ENCODE peak calls at places on chromosome 11, in seven cellular contexts. One of them, this sample, is unnamed.

GRCh38 chr11:74307409-74307808 is 4.0 kb downstream of the P4HA3 start:
- DNase-seq in nephron progenitor cell: no peak
- DNase-seq in stimulated activated CD8-positive, alpha-beta memory T cell treated with anti-CD3 and anti-CD28 coated beads, Interleukin-7, amount 100 ng/mL, for 24 hours: no peak
- DNase-seq in NCI-H345: peak; percentile 29
- DNase-seq in EH: peak; percentile 61
- DNase-seq in amniotic stem cell: no peak
- DNase-seq in neuronal stem cell: no peak
- DNase-seq in this sample: no peak

GRCh38 chr11:122837528-122838346 is 563 bp upstream of the CRTAM start:
- DNase-seq in EH: no peak
- DNase-seq in stimulated activated CD8-positive, alpha-beta memory T cell treated with anti-CD3 and anti-CD28 coated beads, Interleukin-7, amount 100 ng/mL, for 24 hours: no peak
- DNase-seq in neuronal stem cell: no peak
- DNase-seq in NCI-H345: no peak
- DNase-seq in amniotic stem cell: no peak
- DNase-seq in nephron progenitor cell: no peak
- DNase-seq in this sample: no peak

GRCh38 chr11:126284829-126285228 is 1.9 kb downstream of the TIRAP start:
- DNase-seq in neuronal stem cell: no peak
- DNase-seq in NCI-H345: peak; percentile 90
- DNase-seq in amniotic stem cell: peak; percentile 93
- DNase-seq in stimulated activated CD8-positive, alpha-beta memory T cell treated with anti-CD3 and anti-CD28 coated beads, Interleukin-7, amount 100 ng/mL, for 24 hours: peak; percentile 68
- DNase-seq in EH: peak; percentile 96
- DNase-seq in nephron progenitor cell: no peak
- DNase-seq in this sample: peak; percentile 79

GRCh38 chr11:15607361-15608036 is 492.8 kb downstream of the INSC start:
- DNase-seq in stimulated activated CD8-positive, alpha-beta memory T cell treated with anti-CD3 and anti-CD28 coated beads, Interleukin-7, amount 100 ng/mL, for 24 hours: no peak
- DNase-seq in amniotic stem cell: no peak
- DNase-seq in NCI-H345: no peak
- DNase-seq in nephron progenitor cell: no peak
- DNase-seq in EH: no peak
- DNase-seq in neuronal stem cell: no peak
- DNase-seq in this sample: no peak

GRCh38 chr11:92852203-92852602 is 117.2 kb upstream of the MTNR1B start:
- DNase-seq in stimulated activated CD8-positive, alpha-beta memory T cell treated with anti-CD3 and anti-CD28 coated beads, Interleukin-7, amount 100 ng/mL, for 24 hours: no peak
- DNase-seq in amniotic stem cell: no peak
- DNase-seq in EH: no peak
- DNase-seq in nephron progenitor cell: no peak
- DNase-seq in NCI-H345: no peak
- DNase-seq in neuronal stem cell: no peak
- DNase-seq in this sample: no peak

GRCh38 chr11:125315088-125315740 is 150.7 kb downstream of the PKNOX2 start:
- DNase-seq in nephron progenitor cell: no peak
- DNase-seq in neuronal stem cell: no peak
- DNase-seq in EH: peak; percentile 13
- DNase-seq in amniotic stem cell: no peak
- DNase-seq in NCI-H345: peak; percentile 91
- DNase-seq in stimulated activated CD8-positive, alpha-beta memory T cell treated with anti-CD3 and anti-CD28 coated beads, Interleukin-7, amount 100 ng/mL, for 24 hours: no peak
- DNase-seq in this sample: no peak

GRCh38 chr11:87134524-87135106 is 96.9 kb downstream of the TMEM135 start:
- DNase-seq in amniotic stem cell: no peak
- DNase-seq in NCI-H345: no peak
- DNase-seq in EH: no peak
- DNase-seq in stimulated activated CD8-positive, alpha-beta memory T cell treated with anti-CD3 and anti-CD28 coated beads, Interleukin-7, amount 100 ng/mL, for 24 hours: no peak
- DNase-seq in nephron progenitor cell: no peak
- DNase-seq in neuronal stem cell: no peak
- DNase-seq in this sample: no peak

GRCh38 chr11:122672892-122673291 is 17.4 kb downstream of the UBASH3B start:
- DNase-seq in neuronal stem cell: no peak
- DNase-seq in stimulated activated CD8-positive, alpha-beta memory T cell treated with anti-CD3 and anti-CD28 coated beads, Interleukin-7, amount 100 ng/mL, for 24 hours: no peak
- DNase-seq in amniotic stem cell: no peak
- DNase-seq in NCI-H345: no peak
- DNase-seq in EH: no peak
- DNase-seq in nephron progenitor cell: no peak
- DNase-seq in this sample: no peak

GRCh38 chr11:110478410-110478809 is 48.7 kb downstream of the FDX1 start:
- DNase-seq in NCI-H345: no peak
- DNase-seq in amniotic stem cell: no peak
- DNase-seq in neuronal stem cell: no peak
- DNase-seq in stimulated activated CD8-positive, alpha-beta memory T cell treated with anti-CD3 and anti-CD28 coated beads, Interleukin-7, amount 100 ng/mL, for 24 hours: no peak
- DNase-seq in EH: no peak
- DNase-seq in nephron progenitor cell: peak; percentile 48
- DNase-seq in this sample: no peak

GRCh38 chr11:97614571-97614970 is 1224.8 kb downstream of the JRKL start:
- DNase-seq in neuronal stem cell: no peak
- DNase-seq in NCI-H345: no peak
- DNase-seq in stimulated activated CD8-positive, alpha-beta memory T cell treated with anti-CD3 and anti-CD28 coated beads, Interleukin-7, amount 100 ng/mL, for 24 hours: no peak
- DNase-seq in nephron progenitor cell: no peak
- DNase-seq in amniotic stem cell: peak; percentile 38
- DNase-seq in EH: no peak
- DNase-seq in this sample: no peak

GRCh38 chr11:86244063-86244521 is 461 bp upstream of the EED start:
- DNase-seq in EH: peak; percentile 85
- DNase-seq in stimulated activated CD8-positive, alpha-beta memory T cell treated with anti-CD3 and anti-CD28 coated beads, Interleukin-7, amount 100 ng/mL, for 24 hours: peak; percentile 77
- DNase-seq in amniotic stem cell: peak; percentile 71
- DNase-seq in nephron progenitor cell: peak; percentile 88
- DNase-seq in neuronal stem cell: no peak
- DNase-seq in NCI-H345: peak; percentile 93
- DNase-seq in this sample: peak; percentile 90

GRCh38 chr11:61683961-61684869 is 4.0 kb downstream of the DAGLA start:
- DNase-seq in neuronal stem cell: no peak
- DNase-seq in amniotic stem cell: no peak
- DNase-seq in nephron progenitor cell: peak; percentile 31
- DNase-seq in NCI-H345: no peak
- DNase-seq in stimulated activated CD8-positive, alpha-beta memory T cell treated with anti-CD3 and anti-CD28 coated beads, Interleukin-7, amount 100 ng/mL, for 24 hours: no peak
- DNase-seq in EH: no peak
- DNase-seq in this sample: no peak

GRCh38 chr11:125872138-125872491 is 15.4 kb upstream of the HYLS1 start:
- DNase-seq in amniotic stem cell: no peak
- DNase-seq in NCI-H345: no peak
- DNase-seq in neuronal stem cell: no peak
- DNase-seq in nephron progenitor cell: no peak
- DNase-seq in stimulated activated CD8-positive, alpha-beta memory T cell treated with anti-CD3 and anti-CD28 coated beads, Interleukin-7, amount 100 ng/mL, for 24 hours: no peak
- DNase-seq in EH: no peak
- DNase-seq in this sample: no peak

GRCh38 chr11:11465280-11465679 is 112.2 kb upstream of the CSNK2A3 start:
- DNase-seq in stimulated activated CD8-positive, alpha-beta memory T cell treated with anti-CD3 and anti-CD28 coated beads, Interleukin-7, amount 100 ng/mL, for 24 hours: no peak
- DNase-seq in amniotic stem cell: no peak
- DNase-seq in nephron progenitor cell: no peak
- DNase-seq in NCI-H345: no peak
- DNase-seq in EH: no peak
- DNase-seq in neuronal stem cell: no peak
- DNase-seq in this sample: no peak

GRCh38 chr11:121669422-121669821 is 216.7 kb upstream of the SORL1-AS1 start:
- DNase-seq in stimulated activated CD8-positive, alpha-beta memory T cell treated with anti-CD3 and anti-CD28 coated beads, Interleukin-7, amount 100 ng/mL, for 24 hours: no peak
- DNase-seq in EH: no peak
- DNase-seq in amniotic stem cell: no peak
- DNase-seq in nephron progenitor cell: no peak
- DNase-seq in neuronal stem cell: no peak
- DNase-seq in NCI-H345: no peak
- DNase-seq in this sample: no peak

GRCh38 chr11:76791861-76792260 is 8.7 kb downstream of the TSKU start:
- DNase-seq in amniotic stem cell: no peak
- DNase-seq in nephron progenitor cell: no peak
- DNase-seq in neuronal stem cell: no peak
- DNase-seq in stimulated activated CD8-positive, alpha-beta memory T cell treated with anti-CD3 and anti-CD28 coated beads, Interleukin-7, amount 100 ng/mL, for 24 hours: no peak
- DNase-seq in NCI-H345: no peak
- DNase-seq in EH: peak; percentile 81
- DNase-seq in this sample: peak; percentile 54

GRCh38 chr11:2464451-2465165 is 19.8 kb downstream of the KCNQ1 start:
- DNase-seq in neuronal stem cell: no peak
- DNase-seq in nephron progenitor cell: no peak
- DNase-seq in NCI-H345: no peak
- DNase-seq in amniotic stem cell: no peak
- DNase-seq in stimulated activated CD8-positive, alpha-beta memory T cell treated with anti-CD3 and anti-CD28 coated beads, Interleukin-7, amount 100 ng/mL, for 24 hours: no peak
- DNase-seq in EH: no peak
- DNase-seq in this sample: peak; percentile 34

GRCh38 chr11:6686006-6686405 is 2.9 kb upstream of the MRPL17 start:
- DNase-seq in neuronal stem cell: no peak
- DNase-seq in nephron progenitor cell: no peak
- DNase-seq in EH: no peak
- DNase-seq in NCI-H345: no peak
- DNase-seq in stimulated activated CD8-positive, alpha-beta memory T cell treated with anti-CD3 and anti-CD28 coated beads, Interleukin-7, amount 100 ng/mL, for 24 hours: no peak
- DNase-seq in amniotic stem cell: no peak
- DNase-seq in this sample: no peak

GRCh38 chr11:19869946-19870589 is 157.4 kb downstream of the NAV2 start:
- DNase-seq in EH: no peak
- DNase-seq in NCI-H345: peak; percentile 48
- DNase-seq in neuronal stem cell: no peak
- DNase-seq in stimulated activated CD8-positive, alpha-beta memory T cell treated with anti-CD3 and anti-CD28 coated beads, Interleukin-7, amount 100 ng/mL, for 24 hours: no peak
- DNase-seq in nephron progenitor cell: no peak
- DNase-seq in amniotic stem cell: no peak
- DNase-seq in this sample: no peak

GRCh38 chr11:116610190-116610589 is 162.6 kb downstream of the BUD13 start:
- DNase-seq in EH: no peak
- DNase-seq in neuronal stem cell: no peak
- DNase-seq in amniotic stem cell: no peak
- DNase-seq in nephron progenitor cell: no peak
- DNase-seq in stimulated activated CD8-positive, alpha-beta memory T cell treated with anti-CD3 and anti-CD28 coated beads, Interleukin-7, amount 100 ng/mL, for 24 hours: no peak
- DNase-seq in NCI-H345: peak; percentile 82
- DNase-seq in this sample: no peak

GRCh38 chr11:115159122-115159665 is 345.0 kb downstream of the CADM1 start:
- DNase-seq in NCI-H345: no peak
- DNase-seq in EH: no peak
- DNase-seq in nephron progenitor cell: no peak
- DNase-seq in stimulated activated CD8-positive, alpha-beta memory T cell treated with anti-CD3 and anti-CD28 coated beads, Interleukin-7, amount 100 ng/mL, for 24 hours: no peak
- DNase-seq in amniotic stem cell: no peak
- DNase-seq in neuronal stem cell: no peak
- DNase-seq in this sample: no peak

GRCh38 chr11:111976614-111977140 is 39.5 kb downstream of the DIXDC1 start:
- DNase-seq in EH: peak; percentile 14
- DNase-seq in NCI-H345: no peak
- DNase-seq in amniotic stem cell: no peak
- DNase-seq in nephron progenitor cell: no peak
- DNase-seq in neuronal stem cell: peak; percentile 31
- DNase-seq in stimulated activated CD8-positive, alpha-beta memory T cell treated with anti-CD3 and anti-CD28 coated beads, Interleukin-7, amount 100 ng/mL, for 24 hours: no peak
- DNase-seq in this sample: peak; percentile 54

GRCh38 chr11:119206512-119207299 is 567 bp downstream of the CBL start:
- DNase-seq in NCI-H345: peak; percentile 66
- DNase-seq in EH: no peak
- DNase-seq in stimulated activated CD8-positive, alpha-beta memory T cell treated with anti-CD3 and anti-CD28 coated beads, Interleukin-7, amount 100 ng/mL, for 24 hours: peak; percentile 15
- DNase-seq in nephron progenitor cell: peak; percentile 81
- DNase-seq in neuronal stem cell: peak; percentile 17
- DNase-seq in amniotic stem cell: no peak
- DNase-seq in this sample: peak; percentile 58

GRCh38 chr11:12100886-12101285 is 9.5 kb upstream of the MICAL2 start:
- DNase-seq in amniotic stem cell: no peak
- DNase-seq in NCI-H345: no peak
- DNase-seq in EH: no peak
- DNase-seq in nephron progenitor cell: no peak
- DNase-seq in stimulated activated CD8-positive, alpha-beta memory T cell treated with anti-CD3 and anti-CD28 coated beads, Interleukin-7, amount 100 ng/mL, for 24 hours: no peak
- DNase-seq in neuronal stem cell: no peak
- DNase-seq in this sample: no peak

GRCh38 chr11:19349340-19350025 is 108.7 kb upstream of the E2F8 start:
- DNase-seq in EH: peak; percentile 11
- DNase-seq in stimulated activated CD8-positive, alpha-beta memory T cell treated with anti-CD3 and anti-CD28 coated beads, Interleukin-7, amount 100 ng/mL, for 24 hours: no peak
- DNase-seq in neuronal stem cell: no peak
- DNase-seq in amniotic stem cell: no peak
- DNase-seq in NCI-H345: no peak
- DNase-seq in nephron progenitor cell: no peak
- DNase-seq in this sample: no peak

GRCh38 chr11:61297741-61298140 is 2.6 kb upstream of the VWCE start:
- DNase-seq in NCI-H345: no peak
- DNase-seq in neuronal stem cell: no peak
- DNase-seq in stimulated activated CD8-positive, alpha-beta memory T cell treated with anti-CD3 and anti-CD28 coated beads, Interleukin-7, amount 100 ng/mL, for 24 hours: no peak
- DNase-seq in EH: peak; percentile 96
- DNase-seq in amniotic stem cell: peak; percentile 56
- DNase-seq in nephron progenitor cell: no peak
- DNase-seq in this sample: no peak

GRCh38 chr11:18705651-18706281 is 7.2 kb downstream of the TMEM86A start:
- DNase-seq in NCI-H345: peak; percentile 40
- DNase-seq in EH: no peak
- DNase-seq in nephron progenitor cell: no peak
- DNase-seq in stimulated activated CD8-positive, alpha-beta memory T cell treated with anti-CD3 and anti-CD28 coated beads, Interleukin-7, amount 100 ng/mL, for 24 hours: no peak
- DNase-seq in amniotic stem cell: no peak
- DNase-seq in neuronal stem cell: no peak
- DNase-seq in this sample: no peak

GRCh38 chr11:134471341-134472187 is 59.5 kb upstream of the B3GAT1 start:
- DNase-seq in NCI-H345: no peak
- DNase-seq in EH: no peak
- DNase-seq in amniotic stem cell: no peak
- DNase-seq in stimulated activated CD8-positive, alpha-beta memory T cell treated with anti-CD3 and anti-CD28 coated beads, Interleukin-7, amount 100 ng/mL, for 24 hours: no peak
- DNase-seq in nephron progenitor cell: no peak
- DNase-seq in neuronal stem cell: no peak
- DNase-seq in this sample: peak; percentile 15

GRCh38 chr11:79294845-79295520 is 145.8 kb downstream of the TENM4 start:
- DNase-seq in stimulated activated CD8-positive, alpha-beta memory T cell treated with anti-CD3 and anti-CD28 coated beads, Interleukin-7, amount 100 ng/mL, for 24 hours: no peak
- DNase-seq in EH: no peak
- DNase-seq in nephron progenitor cell: no peak
- DNase-seq in neuronal stem cell: no peak
- DNase-seq in NCI-H345: peak; percentile 38
- DNase-seq in amniotic stem cell: no peak
- DNase-seq in this sample: no peak

GRCh38 chr11:122202161-122202950 is 86.3 kb upstream of the BLID start:
- DNase-seq in NCI-H345: no peak
- DNase-seq in EH: peak; percentile 86
- DNase-seq in amniotic stem cell: peak; percentile 42
- DNase-seq in nephron progenitor cell: peak; percentile 25
- DNase-seq in neuronal stem cell: no peak
- DNase-seq in stimulated activated CD8-positive, alpha-beta memory T cell treated with anti-CD3 and anti-CD28 coated beads, Interleukin-7, amount 100 ng/mL, for 24 hours: no peak
- DNase-seq in this sample: no peak

GRCh38 chr11:124760205-124760652 is 1.9 kb downstream of the ESAM start:
- DNase-seq in nephron progenitor cell: no peak
- DNase-seq in EH: no peak
- DNase-seq in NCI-H345: no peak
- DNase-seq in amniotic stem cell: no peak
- DNase-seq in stimulated activated CD8-positive, alpha-beta memory T cell treated with anti-CD3 and anti-CD28 coated beads, Interleukin-7, amount 100 ng/mL, for 24 hours: no peak
- DNase-seq in neuronal stem cell: no peak
- DNase-seq in this sample: no peak

This sample was measured in ureter.